ENCODE peak calls at places on chromosomes 5 and 9, in nine cellular contexts. Q, R, Y, W, N, U, C, X and V are unnamed samples.

GRCh38 chr5:84724683-84725082 is 340.0 kb upstream of the EDIL3 start:
- DNase-seq in Q (no peak), R (peak; percentile 86), Y (no peak), W (no peak), N (no peak), U (no peak), C (no peak), X (no peak), V (no peak)

GRCh38 chr5:93385665-93386064 is 195.4 kb downstream of the NR2F1-AS1 start:
- DNase-seq in Q (no peak), R (peak; percentile 72), Y (no peak), W (no peak), N (no peak), U (no peak), C (no peak), X (no peak), V (no peak)

GRCh38 chr9:27595733-27596132 is 22.5 kb upstream of the C9orf72 start:
- DNase-seq in Q (no peak), R (no peak), Y (no peak), W (no peak), N (no peak), U (no peak), C (no peak), X (no peak), V (no peak)

GRCh38 chr9:78595200-78595945 is 298.4 kb downstream of the PSAT1 start:
- DNase-seq in Q (no peak), R (peak; percentile 56), Y (no peak), W (no peak), N (no peak), U (no peak), C (no peak), X (no peak), V (no peak)

GRCh38 chr5:72067682-72068470 is 39.4 kb upstream of the MAP1B start:
- DNase-seq in Q (no peak), R (peak; percentile 96), Y (no peak), W (no peak), N (no peak), U (peak; percentile 12), C (no peak), X (no peak), V (no peak)

GRCh38 chr5:9148242-9148641 is 397.6 kb downstream of the SEMA5A start:
- DNase-seq in Q (no peak), R (peak; percentile 22), Y (no peak), W (no peak), N (no peak), U (no peak), C (no peak), X (no peak), V (no peak)

GRCh38 chr5:151902215-151902614 is 22.4 kb downstream of the GLRA1 start:
- DNase-seq in Q (no peak), R (no peak), Y (no peak), W (no peak), N (no peak), U (no peak), C (no peak), X (no peak), V (no peak)

GRCh38 chr9:79201641-79202040 is 370.1 kb upstream of the TLE4 start:
- DNase-seq in Q (no peak), R (no peak), Y (no peak), W (no peak), N (no peak), U (no peak), C (no peak), X (no peak), V (no peak)

GRCh38 chr9:132637801-132638200 is 32.0 kb downstream of the DDX31 start:
- DNase-seq in Q (no peak), R (no peak), Y (no peak), W (no peak), N (no peak), U (no peak), C (no peak), X (no peak), V (no peak)

GRCh38 chr5:147699496-147700088 is 82.9 kb downstream of the JAKMIP2 start:
- DNase-seq in Q (no peak), R (no peak), Y (no peak), W (no peak), N (no peak), U (no peak), C (no peak), X (no peak), V (no peak)

GRCh38 chr9:135591491-135592330 is 30.2 kb downstream of the PAEP start:
- DNase-seq in Q (no peak), R (no peak), Y (no peak), W (no peak), N (no peak), U (no peak), C (no peak), X (no peak), V (no peak)

GRCh38 chr9:72315510-72316287 is 49.3 kb downstream of the ZFAND5 start:
- DNase-seq in Q (no peak), R (peak; percentile 64), Y (no peak), W (no peak), N (no peak), U (no peak), C (peak; percentile 21), X (peak; percentile 48), V (no peak)

GRCh38 chr5:57887851-57888621 is 405.4 kb upstream of the ACTBL2 start:
- DNase-seq in Q (no peak), R (peak; percentile 77), Y (no peak), W (no peak), N (peak; percentile 17), U (peak; percentile 61), C (peak; percentile 70), X (peak; percentile 34), V (no peak)

GRCh38 chr5:141017943-141018342 is 33.2 kb upstream of the PCDHB1 start:
- DNase-seq in Q (no peak), R (no peak), Y (no peak), W (no peak), N (no peak), U (no peak), C (no peak), X (no peak), V (no peak)

GRCh38 chr5:1492757-1493156 is 31.0 kb downstream of the LPCAT1 start:
- DNase-seq in Q (no peak), R (no peak), Y (no peak), W (no peak), N (no peak), U (no peak), C (no peak), X (no peak), V (no peak)

GRCh38 chr5:68130253-68130652 is 85.3 kb upstream of the PIK3R1 start:
- DNase-seq in Q (no peak), R (no peak), Y (no peak), W (no peak), N (no peak), U (no peak), C (no peak), X (no peak), V (no peak)

GRCh38 chr5:142017832-142018427 is 5.1 kb upstream of the GNPDA1 start:
- DNase-seq in Q (no peak), R (peak; percentile 92), Y (no peak), W (no peak), N (no peak), U (no peak), C (no peak), X (no peak), V (no peak)

GRCh38 chr5:160382361-160382760 is 11.9 kb upstream of the C1QTNF2 start:
- DNase-seq in Q (no peak), R (no peak), Y (no peak), W (no peak), N (no peak), U (no peak), C (no peak), X (no peak), V (no peak)

GRCh38 chr5:175617447-175617846 is 40.4 kb upstream of the HRH2 start:
- DNase-seq in Q (no peak), R (no peak), Y (no peak), W (no peak), N (no peak), U (no peak), C (no peak), X (no peak), V (no peak)

GRCh38 chr5:152405145-152405544 is at the start of gene NMUR2:
- DNase-seq in Q (no peak), R (no peak), Y (no peak), W (no peak), N (no peak), U (no peak), C (peak; percentile 78), X (no peak), V (no peak)

GRCh38 chr5:102975457-102976182 is 144.3 kb downstream of the GIN1 start:
- DNase-seq in Q (no peak), R (peak; percentile 67), Y (no peak), W (no peak), N (no peak), U (no peak), C (no peak), X (no peak), V (no peak)

GRCh38 chr9:108205276-108205675 is 650.5 kb downstream of the ACTL7B start:
- DNase-seq in Q (no peak), R (peak; percentile 65), Y (no peak), W (no peak), N (no peak), U (no peak), C (no peak), X (no peak), V (no peak)

GRCh38 chr5:174581483-174581882 is 142.9 kb upstream of the MSX2 start:
- DNase-seq in Q (no peak), R (no peak), Y (no peak), W (no peak), N (peak; percentile 10), U (no peak), C (no peak), X (no peak), V (no peak)

GRCh38 chr9:136685792-136686533 is 1.3 kb downstream of the AGPAT2 start:
- DNase-seq in Q (no peak), R (no peak), Y (no peak), W (no peak), N (no peak), U (no peak), C (no peak), X (no peak), V (no peak)

GRCh38 chr9:34994429-34995287 is 5.1 kb downstream of the DNAJB5 start:
- DNase-seq in Q (peak; percentile 50), R (peak; percentile 45), Y (no peak), W (no peak), N (peak; percentile 22), U (peak; percentile 29), C (peak; percentile 19), X (peak; percentile 25), V (no peak)

GRCh38 chr5:33509036-33509435 is 68.3 kb downstream of the TARS1 start:
- DNase-seq in Q (no peak), R (peak; percentile 45), Y (no peak), W (no peak), N (no peak), U (no peak), C (no peak), X (no peak), V (no peak)

GRCh38 chr9:137305060-137305787 is 3.2 kb upstream of the NRARP start:
- DNase-seq in Q (peak; percentile 33), R (peak; percentile 46), Y (peak; percentile 65), W (no peak), N (peak; percentile 62), U (no peak), C (peak; percentile 81), X (no peak), V (no peak)

GRCh38 chr5:1641041-1641440 is 117.3 kb upstream of the LPCAT1 start:
- DNase-seq in Q (no peak), R (no peak), Y (no peak), W (no peak), N (no peak), U (no peak), C (no peak), X (no peak), V (no peak)

GRCh38 chr5:14603141-14603540 is 21.5 kb downstream of the OTULINL start:
- DNase-seq in Q (no peak), R (no peak), Y (no peak), W (no peak), N (no peak), U (no peak), C (no peak), X (no peak), V (no peak)

GRCh38 chr9:134301387-134302129 is 24.7 kb upstream of the RXRA start:
- DNase-seq in Q (no peak), R (peak; percentile 32), Y (peak; percentile 49), W (peak; percentile 33), N (no peak), U (no peak), C (no peak), X (no peak), V (no peak)

GRCh38 chr5:161546463-161547301 is at the start of gene GABRB2:
- DNase-seq in Q (no peak), R (peak; percentile 16), Y (peak; percentile 27), W (no peak), N (peak; percentile 3), U (no peak), C (peak; percentile 55), X (no peak), V (no peak)